ENCODE peak calls at places on chromosomes 3 and 15, in five cellular contexts. R, X, J, Q and H are unnamed samples.

GRCh38 chr3:16940769-16941683 is 56.3 kb downstream of the PLCL2 start:
- DNase-seq in X (no peak), Q (no peak), J (no peak), R (no peak), H (no peak)

GRCh38 chr3:177356113-177356512 is 158.8 kb upstream of the TBL1XR1 start:
- DNase-seq in R (no peak), Q (no peak), J (no peak), X (no peak), H (no peak)

GRCh38 chr3:189773056-189773455 is 141.9 kb downstream of the TP63 start:
- DNase-seq in J (no peak), R (no peak), Q (no peak), X (no peak), H (no peak)

GRCh38 chr15:58221591-58222241 is 83.5 kb downstream of the AQP9 start:
- DNase-seq in R (no peak), Q (peak; percentile 80), J (no peak), X (peak; percentile 57), H (peak; percentile 42)

GRCh38 chr3:190534386-190534785 is 20.5 kb downstream of the IL1RAP start:
- DNase-seq in X (no peak), R (no peak), J (no peak), Q (no peak), H (no peak)

GRCh38 chr3:194713299-194714121 is 27.8 kb downstream of the FAM43A start:
- DNase-seq in X (no peak), J (no peak), Q (no peak), R (no peak), H (no peak)

GRCh38 chr15:99732711-99733267 is 448 bp downstream of the LYSMD4 start:
- DNase-seq in X (peak; percentile 30), R (no peak), Q (peak; percentile 15), J (no peak), H (peak; percentile 38)

GRCh38 chr15:86483936-86484335 is 404.3 kb downstream of the AGBL1 start:
- DNase-seq in J (no peak), X (no peak), R (no peak), Q (no peak), H (peak; percentile 5)

GRCh38 chr3:89049119-89049518 is 58.3 kb upstream of the EPHA3 start:
- DNase-seq in X (no peak), J (no peak), Q (peak; percentile 1), R (no peak), H (peak; percentile 1)

GRCh38 chr3:135809038-135809437 is 156.5 kb upstream of the PPP2R3A start:
- DNase-seq in J (no peak), Q (no peak), R (no peak), X (no peak), H (no peak)

GRCh38 chr3:167750273-167750971 is 14.9 kb downstream of the SERPINI1 start:
- DNase-seq in J (no peak), R (no peak), X (peak; percentile 51), Q (no peak), H (peak; percentile 71)

GRCh38 chr3:51379746-51380330 is 5.3 kb upstream of the MANF start:
- DNase-seq in J (no peak), R (no peak), X (no peak), Q (no peak), H (no peak)

GRCh38 chr3:164488893-164489292 is 589.4 kb downstream of the SI start:
- DNase-seq in X (no peak), Q (no peak), R (no peak), J (no peak), H (no peak)

GRCh38 chr3:28077566-28077965 is 163.9 kb upstream of the CMC1 start:
- DNase-seq in X (no peak), J (no peak), Q (peak; percentile 18), R (no peak), H (no peak)

GRCh38 chr3:194986208-194987043 is 284.5 kb downstream of the XXYLT1 start:
- DNase-seq in Q (peak; percentile 71), J (no peak), X (no peak), R (no peak), H (no peak)

GRCh38 chr3:186109897-186110803 is 1.3 kb upstream of the ETV5 start:
- DNase-seq in X (no peak), R (no peak), Q (peak; percentile 30), J (no peak), H (no peak)

GRCh38 chr3:185693985-185694675 is 108.0 kb downstream of the SENP2 start:
- DNase-seq in R (no peak), Q (no peak), X (no peak), J (no peak), H (no peak)

GRCh38 chr15:67512140-67512539 is 8.8 kb upstream of the C15orf61 start:
- DNase-seq in Q (no peak), X (no peak), J (no peak), R (no peak), H (no peak)